ENCODE peak calls at places on chromosomes 6 and 20, in eight cellular contexts. N is SJCRH30, W is T-helper 17 cell, Y is adrenal gland, B is left lung, R is KG1, P is AG04449, O is HL-60. E is an unnamed sample.

GRCh38 chr20:13800728-13801134 is 15.9 kb downstream of the NDUFAF5 start:
- DNase-seq in N (peak; percentile 96), W (no peak), Y (peak; percentile 63), B (peak; percentile 78), R (no peak), P (peak; percentile 31), O (no peak), E (peak; percentile 45)

GRCh38 chr6:161422710-161423109 is 148.8 kb upstream of the AGPAT4 start:
- DNase-seq in N (no peak), W (no peak), Y (no peak), B (no peak), R (no peak), P (no peak), O (no peak), E (no peak)

GRCh38 chr20:19376451-19376971 is 164.1 kb downstream of the SLC24A3 start:
- DNase-seq in N (peak; percentile 22), W (no peak), Y (no peak), B (no peak), R (no peak), P (no peak), O (no peak), E (no peak)

GRCh38 chr6:17220040-17220439 is 61.1 kb upstream of the RBM24 start:
- DNase-seq in N (no peak), W (no peak), Y (no peak), B (no peak), R (no peak), P (no peak), O (no peak), E (no peak)

GRCh38 chr6:129694036-129694435 is 15.9 kb downstream of the ARHGAP18 start:
- DNase-seq in N (no peak), W (no peak), Y (no peak), B (no peak), R (no peak), P (no peak), O (no peak), E (no peak)

GRCh38 chr6:46491789-46492547 is 719 bp upstream of the RCAN2 start:
- DNase-seq in N (no peak), W (no peak), Y (peak; percentile 44), B (peak; percentile 39), R (no peak), P (no peak), O (peak; percentile 3), E (no peak)

GRCh38 chr6:2157441-2158127 is 87.8 kb downstream of the GMDS start:
- DNase-seq in N (no peak), W (no peak), Y (no peak), B (no peak), R (no peak), P (peak; percentile 89), O (no peak), E (no peak)

GRCh38 chr6:157269261-157269794 is 54.0 kb downstream of the TMEM242 start:
- DNase-seq in N (no peak), W (no peak), Y (peak; percentile 45), B (peak; percentile 46), R (no peak), P (no peak), O (no peak), E (no peak)

GRCh38 chr20:34452281-34452982 is 63.8 kb upstream of the DYNLRB1 start:
- DNase-seq in N (no peak), W (no peak), Y (no peak), B (no peak), R (no peak), P (peak; percentile 24), O (no peak), E (no peak)

GRCh38 chr6:37517411-37517812 is 17.7 kb upstream of the CCDC167 start:
- DNase-seq in N (no peak), W (peak; percentile 72), Y (no peak), B (no peak), R (peak; percentile 38), P (no peak), O (peak; percentile 87), E (peak; percentile 49)

GRCh38 chr20:4060054-4060795 is 44.9 kb upstream of the RNF24 start:
- DNase-seq in N (no peak), W (no peak), Y (no peak), B (peak; percentile 75), R (no peak), P (no peak), O (peak; percentile 93), E (peak; percentile 67)

GRCh38 chr6:25192562-25192961 is 86.6 kb upstream of the CARMIL1 start:
- DNase-seq in N (no peak), W (no peak), Y (no peak), B (no peak), R (no peak), P (no peak), O (no peak), E (no peak)

GRCh38 chr6:27668442-27669275 is 195.8 kb upstream of the ZNF184 start:
- DNase-seq in N (no peak), W (no peak), Y (no peak), B (no peak), R (peak; percentile 31), P (peak; percentile 55), O (peak; percentile 70), E (peak; percentile 18)

GRCh38 chr6:121260651-121261102 is 73.6 kb downstream of the TBC1D32 start:
- DNase-seq in N (peak; percentile 9), W (no peak), Y (no peak), B (no peak), R (no peak), P (no peak), O (no peak), E (no peak)

GRCh38 chr20:62951896-62952372 is 575 bp upstream of the SLC17A9 start:
- DNase-seq in N (no peak), W (no peak), Y (no peak), B (no peak), R (no peak), P (no peak), O (no peak), E (no peak)

GRCh38 chr20:34558320-34559202 is at the start of gene MAP1LC3A:
- DNase-seq in N (no peak), W (peak; percentile 97), Y (peak; percentile 97), B (peak; percentile 96), R (no peak), P (peak; percentile 69), O (peak; percentile 8), E (no peak)

GRCh38 chr6:165799736-165800135 is 136.7 kb upstream of the PDE10A start:
- DNase-seq in N (no peak), W (no peak), Y (no peak), B (no peak), R (no peak), P (no peak), O (no peak), E (no peak)

GRCh38 chr6:170132011-170132521 is 158.8 kb downstream of the DLL1 start:
- DNase-seq in N (no peak), W (no peak), Y (peak; percentile 11), B (peak; percentile 21), R (no peak), P (no peak), O (no peak), E (no peak)

GRCh38 chr6:135921176-135921575 is 69.7 kb downstream of the PDE7B start:
- DNase-seq in N (no peak), W (no peak), Y (no peak), B (no peak), R (no peak), P (no peak), O (no peak), E (no peak)

GRCh38 chr6:39302669-39303424 is 11.4 kb downstream of the KCNK17 start:
- DNase-seq in N (peak; percentile 69), W (peak; percentile 61), Y (peak; percentile 85), B (peak; percentile 82), R (peak; percentile 73), P (no peak), O (peak; percentile 87), E (peak; percentile 27)

GRCh38 chr6:106125925-106126435 is 39.8 kb downstream of the PRDM1 start:
- DNase-seq in N (no peak), W (no peak), Y (no peak), B (no peak), R (no peak), P (no peak), O (no peak), E (no peak)

GRCh38 chr20:56922497-56922896 is 293.4 kb downstream of the TFAP2C start:
- DNase-seq in N (no peak), W (no peak), Y (no peak), B (no peak), R (no peak), P (no peak), O (no peak), E (no peak)

GRCh38 chr20:34541264-34541901 is 17.1 kb upstream of the MAP1LC3A start:
- DNase-seq in N (no peak), W (peak; percentile 36), Y (no peak), B (no peak), R (no peak), P (no peak), O (no peak), E (no peak)

GRCh38 chr6:169256061-169256460 is 2.4 kb upstream of the THBS2 start:
- DNase-seq in N (no peak), W (no peak), Y (no peak), B (no peak), R (no peak), P (no peak), O (no peak), E (no peak)

GRCh38 chr6:135094403-135094821 is 39.8 kb upstream of the HBS1L start:
- DNase-seq in N (no peak), W (no peak), Y (no peak), B (no peak), R (no peak), P (no peak), O (no peak), E (no peak)

GRCh38 chr20:51497542-51498467 is 44.7 kb downstream of the NFATC2 start:
- DNase-seq in N (no peak), W (peak; percentile 31), Y (no peak), B (no peak), R (peak; percentile 71), P (no peak), O (peak; percentile 81), E (peak; percentile 53)

GRCh38 chr6:130223508-130223907 is 757 bp upstream of the SAMD3 start:
- DNase-seq in N (no peak), W (peak; percentile 11), Y (no peak), B (no peak), R (no peak), P (no peak), O (no peak), E (no peak)

GRCh38 chr20:41524980-41525613 is 93.1 kb downstream of the CHD6 start:
- DNase-seq in N (no peak), W (no peak), Y (peak; percentile 64), B (peak; percentile 68), R (no peak), P (no peak), O (no peak), E (no peak)